ENCODE peak calls at places on chromosomes 6 and 20, in five cellular contexts. One of them, this sample, is unnamed. For H3K4me1, the result is how much of the 10 kb centered on the place peaks cover.

GRCh38 chr20:14197097-14197496 is 140.3 kb downstream of the FLRT3 start:
- DNase-seq in ovary: no peak
- DNase-seq in A549: no peak
- DNase-seq in upper lobe of right lung: no peak
- DNase-seq in hepatocyte: no peak
- DNase-seq in this sample: no peak

GRCh38 chr20:51305316-51306052 is 237.0 kb downstream of the NFATC2 start:
- DNase-seq in hepatocyte: no peak
- DNase-seq in ovary: no peak
- DNase-seq in A549: no peak
- DNase-seq in upper lobe of right lung: no peak
- DNase-seq in this sample: no peak

GRCh38 chr6:98716341-98716740 is 118.0 kb upstream of the POU3F2 start:
- DNase-seq in ovary: no peak
- DNase-seq in hepatocyte: no peak
- DNase-seq in upper lobe of right lung: no peak
- DNase-seq in A549: no peak
- DNase-seq in this sample: peak

GRCh38 chr6:81148726-81149125 is 603.8 kb downstream of the TENT5A start:
- DNase-seq in hepatocyte: no peak
- DNase-seq in ovary: no peak
- DNase-seq in upper lobe of right lung: no peak
- DNase-seq in A549: no peak
- DNase-seq in this sample: no peak

GRCh38 chr20:58748628-58749027 is 56.0 kb downstream of the NPEPL1 start:
- DNase-seq in A549: no peak
- DNase-seq in upper lobe of right lung: no peak
- DNase-seq in hepatocyte: no peak
- DNase-seq in ovary: no peak
- DNase-seq in this sample: no peak

GRCh38 chr20:57990396-57990987 is 238.0 kb downstream of the ANKRD60 start:
- DNase-seq in A549: no peak
- DNase-seq in hepatocyte: no peak
- DNase-seq in upper lobe of right lung: no peak
- DNase-seq in ovary: no peak
- DNase-seq in this sample: no peak

GRCh38 chr6:31574106-31575061 is 981 bp upstream of the TNF start:
- DNase-seq in upper lobe of right lung: no peak
- DNase-seq in ovary: no peak
- DNase-seq in hepatocyte: no peak
- DNase-seq in A549: no peak
- DNase-seq in this sample: no peak

GRCh38 chr6:5786321-5787053 is 220.2 kb downstream of the NRN1 start:
- DNase-seq in A549: no peak
- DNase-seq in hepatocyte: no peak
- DNase-seq in ovary: no peak
- DNase-seq in upper lobe of right lung: no peak
- DNase-seq in this sample: peak

GRCh38 chr6:166955121-166955864 is 1.1 kb downstream of the RNASET2 start:
- DNase-seq in hepatocyte: no peak
- DNase-seq in ovary: peak
- DNase-seq in A549: peak
- DNase-seq in upper lobe of right lung: peak
- DNase-seq in this sample: no peak

GRCh38 chr6:69580696-69581095 is 216.1 kb downstream of the LMBRD1 start:
- DNase-seq in A549: no peak
- DNase-seq in upper lobe of right lung: no peak
- DNase-seq in ovary: no peak
- DNase-seq in hepatocyte: no peak
- DNase-seq in this sample: no peak

GRCh38 chr6:155100087-155100486 is 105.0 kb downstream of the TIAM2 start:
- DNase-seq in upper lobe of right lung: no peak
- DNase-seq in ovary: peak
- DNase-seq in hepatocyte: no peak
- DNase-seq in A549: no peak
- DNase-seq in this sample: no peak

GRCh38 chr6:57038906-57039305 is 7.6 kb upstream of the KIAA1586 start:
- DNase-seq in upper lobe of right lung: no peak
- DNase-seq in hepatocyte: no peak
- DNase-seq in A549: no peak
- DNase-seq in ovary: no peak
- DNase-seq in this sample: no peak

GRCh38 chr6:152232494-152233151 is 404.5 kb downstream of the SYNE1 start:
- DNase-seq in ovary: no peak
- DNase-seq in A549: no peak
- DNase-seq in hepatocyte: peak
- DNase-seq in upper lobe of right lung: no peak
- DNase-seq in this sample: no peak

GRCh38 chr6:16372029-16372776 is 133.8 kb downstream of the GMPR start:
- DNase-seq in ovary: no peak
- DNase-seq in hepatocyte: no peak
- DNase-seq in A549: no peak
- DNase-seq in upper lobe of right lung: no peak
- DNase-seq in this sample: peak

GRCh38 chr20:37804584-37805566 is 98.1 kb upstream of the VSTM2L start:
- DNase-seq in A549: no peak
- DNase-seq in hepatocyte: no peak
- DNase-seq in upper lobe of right lung: no peak
- DNase-seq in ovary: no peak
- DNase-seq in this sample: no peak

GRCh38 chr6:81450180-81450579 is 302.3 kb downstream of the TENT5A start:
- DNase-seq in ovary: no peak
- DNase-seq in hepatocyte: peak
- DNase-seq in A549: peak
- DNase-seq in upper lobe of right lung: no peak
- DNase-seq in this sample: no peak

GRCh38 chr20:24002896-24003295 is 14.3 kb upstream of the GGTLC1 start:
- DNase-seq in A549: no peak
- DNase-seq in upper lobe of right lung: no peak
- DNase-seq in hepatocyte: no peak
- DNase-seq in ovary: no peak
- DNase-seq in this sample: no peak

GRCh38 chr20:64116541-64117423 is 9.4 kb upstream of the NPBWR2 start:
- DNase-seq in upper lobe of right lung: peak
- DNase-seq in ovary: no peak
- DNase-seq in A549: no peak
- DNase-seq in hepatocyte: no peak
- DNase-seq in this sample: no peak

GRCh38 chr6:128641701-128642100 is 121.3 kb upstream of the PTPRK start:
- DNase-seq in upper lobe of right lung: no peak
- DNase-seq in hepatocyte: no peak
- DNase-seq in A549: no peak
- DNase-seq in ovary: no peak
- DNase-seq in this sample: peak

GRCh38 chr6:89368107-89368506 is 15.6 kb upstream of the UBE2J1 start:
- DNase-seq in upper lobe of right lung: no peak
- DNase-seq in A549: peak
- DNase-seq in hepatocyte: peak
- DNase-seq in ovary: peak
- DNase-seq in this sample: peak

GRCh38 chr6:168719901-168720300 is 278.9 kb downstream of the SMOC2 start:
- DNase-seq in upper lobe of right lung: no peak
- DNase-seq in hepatocyte: no peak
- DNase-seq in ovary: no peak
- DNase-seq in A549: no peak
- DNase-seq in this sample: no peak

GRCh38 chr6:131383421-131384411 is 189.3 kb upstream of the ARG1 start:
- DNase-seq in ovary: no peak
- DNase-seq in hepatocyte: no peak
- DNase-seq in A549: no peak
- DNase-seq in upper lobe of right lung: no peak
- DNase-seq in this sample: no peak

GRCh38 chr20:33408716-33409654 is 7.7 kb upstream of the CDK5RAP1 start:
- DNase-seq in upper lobe of right lung: no peak
- DNase-seq in ovary: no peak
- DNase-seq in A549: no peak
- DNase-seq in hepatocyte: no peak
- DNase-seq in this sample: no peak

GRCh38 chr6:25205629-25206028 is 73.5 kb upstream of the CARMIL1 start:
- DNase-seq in hepatocyte: no peak
- DNase-seq in upper lobe of right lung: no peak
- DNase-seq in A549: no peak
- DNase-seq in ovary: no peak
- DNase-seq in this sample: no peak

GRCh38 chr6:155325700-155326516 is 11.6 kb upstream of the TFB1M start:
- DNase-seq in A549: no peak
- DNase-seq in hepatocyte: no peak
- DNase-seq in ovary: no peak
- DNase-seq in upper lobe of right lung: no peak
- DNase-seq in this sample: no peak

GRCh38 chr6:854405-855073 is 161.6 kb upstream of the EXOC2 start:
- DNase-seq in A549: no peak
- DNase-seq in upper lobe of right lung: no peak
- DNase-seq in hepatocyte: peak
- DNase-seq in ovary: no peak
- DNase-seq in this sample: no peak

DNA sequence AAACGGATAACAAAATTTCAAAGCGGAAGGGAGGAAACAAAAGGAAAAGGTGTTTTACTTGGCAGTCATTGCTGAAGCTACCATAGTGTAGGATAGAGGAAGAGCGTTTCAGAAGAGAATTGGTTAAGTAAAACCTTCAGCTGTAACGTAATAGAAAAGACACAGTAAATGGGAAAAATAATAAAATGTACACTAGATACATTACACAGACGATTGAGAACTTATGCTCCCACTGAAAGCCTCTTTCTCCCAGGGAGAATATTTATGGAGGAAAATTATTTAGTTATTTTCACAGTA is 90.8 kb upstream of the PRDM1 start:
- DNase-seq in upper lobe of right lung: no peak
- DNase-seq in hepatocyte: no peak
- DNase-seq in A549: no peak
- DNase-seq in ovary: no peak
- DNase-seq in this sample: no peak
- H3K4me3 ChIP-seq in upper lobe of right lung: peak
- H3K4me3 ChIP-seq in hepatocyte: peak
- H3K4me3 ChIP-seq in A549: peak
- H3K4me3 ChIP-seq in ovary: peak
- H3K4me3 ChIP-seq in this sample: peak

DNA sequence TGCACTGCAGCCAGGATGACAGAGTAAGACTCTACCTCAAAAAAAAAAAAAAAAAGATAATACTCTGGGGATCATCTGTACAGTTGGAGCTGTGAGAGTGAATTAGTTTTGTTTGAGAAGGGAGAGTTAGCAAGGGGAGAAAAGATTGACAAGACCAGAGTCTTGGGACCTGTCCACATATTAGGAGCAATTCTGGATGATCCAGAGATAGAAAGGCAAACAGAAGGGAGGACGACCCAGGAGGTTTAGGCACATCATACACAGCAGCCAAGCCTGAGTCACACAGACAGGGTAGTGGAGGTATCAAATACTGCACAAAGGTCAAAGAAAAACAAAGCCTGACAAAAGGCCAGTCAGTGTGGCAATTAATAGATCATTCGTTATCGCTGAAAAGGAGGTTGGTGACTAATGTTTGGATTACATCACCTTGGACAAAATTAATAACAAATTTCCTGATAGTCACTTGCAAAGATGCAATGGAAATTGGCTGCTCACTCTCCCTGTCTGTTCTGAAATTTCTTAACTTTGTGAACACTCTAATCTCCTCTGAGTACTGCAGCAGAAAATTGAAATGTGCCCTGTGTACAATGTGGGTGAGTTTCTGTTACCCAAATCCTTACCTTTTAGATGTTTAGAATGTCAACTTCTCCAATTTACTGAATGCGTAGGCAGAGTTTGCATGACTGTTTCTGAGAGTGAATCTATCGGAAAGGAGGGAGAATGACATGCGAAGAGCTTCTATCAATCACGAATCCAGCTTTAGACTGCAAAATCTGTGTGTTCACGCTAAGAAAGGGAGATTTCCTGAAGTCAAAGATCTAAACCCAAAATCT is 105.4 kb downstream of the TSHZ2 start:
- DNase-seq in hepatocyte: peak
- DNase-seq in ovary: no peak
- DNase-seq in A549: no peak
- DNase-seq in upper lobe of right lung: no peak
- DNase-seq in this sample: peak
- H3K4me1 ChIP-seq in hepatocyte: under half
- H3K4me1 ChIP-seq in ovary: under half
- H3K4me1 ChIP-seq in A549: under half
- H3K4me1 ChIP-seq in upper lobe of right lung: under half
- H3K4me1 ChIP-seq in this sample: under half

GRCh38 chr6:53336070-53336469 is 12.7 kb downstream of the ELOVL5 start:
- DNase-seq in hepatocyte: no peak
- DNase-seq in A549: no peak
- DNase-seq in ovary: no peak
- DNase-seq in upper lobe of right lung: no peak
- DNase-seq in this sample: no peak
- H3K4me3 ChIP-seq in hepatocyte: no peak
- H3K4me3 ChIP-seq in A549: no peak
- H3K4me3 ChIP-seq in ovary: no peak
- H3K4me3 ChIP-seq in upper lobe of right lung: peak
- H3K4me3 ChIP-seq in this sample: no peak

GRCh38 chr6:105452376-105452775 is 49.5 kb upstream of the PREP start:
- DNase-seq in upper lobe of right lung: no peak
- DNase-seq in hepatocyte: no peak
- DNase-seq in ovary: no peak
- DNase-seq in A549: no peak
- DNase-seq in this sample: no peak

GRCh38 chr6:105458061-105458460 is 55.2 kb upstream of the PREP start:
- DNase-seq in hepatocyte: no peak
- DNase-seq in ovary: no peak
- DNase-seq in A549: no peak
- DNase-seq in upper lobe of right lung: no peak
- DNase-seq in this sample: no peak

GRCh38 chr6:105449756-105450390 is 47.0 kb upstream of the PREP start:
- DNase-seq in A549: no peak
- DNase-seq in ovary: no peak
- DNase-seq in upper lobe of right lung: no peak
- DNase-seq in hepatocyte: no peak
- DNase-seq in this sample: no peak

GRCh38 chr6:105453968-105454367 is 51.1 kb upstream of the PREP start:
- DNase-seq in A549: no peak
- DNase-seq in ovary: no peak
- DNase-seq in upper lobe of right lung: no peak
- DNase-seq in hepatocyte: no peak
- DNase-seq in this sample: no peak

DNA sequence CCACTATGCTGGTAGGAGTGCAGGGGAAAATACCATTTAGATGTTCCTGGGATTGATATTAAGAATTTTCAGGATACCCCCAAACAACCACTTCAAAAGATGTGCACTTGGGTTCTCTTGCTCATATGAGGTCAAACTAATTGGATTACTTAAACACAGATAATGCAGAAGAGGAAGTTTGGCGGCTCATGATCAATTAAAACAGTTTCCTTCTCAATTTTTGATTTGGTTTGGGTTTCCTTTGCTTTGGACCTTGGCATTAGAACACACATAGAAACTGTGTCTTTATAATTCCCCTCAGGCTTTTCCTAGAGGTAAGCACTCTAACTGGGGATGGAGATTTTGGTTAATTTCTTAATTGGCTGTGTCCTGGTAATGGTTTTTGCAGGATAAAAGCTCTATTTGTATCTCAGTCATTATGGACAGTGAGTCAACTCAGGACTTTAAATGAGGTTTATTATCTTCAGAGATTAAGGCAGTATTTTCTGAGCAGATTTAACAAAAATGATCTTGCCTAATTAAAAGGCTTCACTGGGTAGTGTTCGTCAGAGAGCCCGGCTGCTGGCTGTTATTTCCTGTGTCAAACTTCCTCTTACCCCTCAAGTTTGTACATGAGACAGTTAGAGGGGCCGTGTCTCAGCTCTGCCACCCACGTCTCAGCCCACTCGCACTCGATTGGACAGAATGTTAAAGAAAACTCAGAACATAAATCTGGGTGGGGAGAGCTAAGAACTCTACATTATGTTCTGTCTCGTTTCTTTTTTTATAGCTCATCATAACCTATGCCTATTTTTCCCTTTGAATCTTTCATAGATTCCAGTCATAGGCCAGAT is 50.3 kb upstream of the PREP start:
- DNase-seq in A549: no peak
- DNase-seq in ovary: no peak
- DNase-seq in hepatocyte: no peak
- DNase-seq in upper lobe of right lung: peak
- DNase-seq in this sample: no peak
- H3K4me1 ChIP-seq in A549: under half
- H3K4me1 ChIP-seq in ovary: under half
- H3K4me1 ChIP-seq in hepatocyte: under half
- H3K4me1 ChIP-seq in upper lobe of right lung: under half
- H3K4me1 ChIP-seq in this sample: under half

This sample was measured in cardiac muscle cell.